ENCODE peak calls at places on chromosomes 7 and 10, in four cellular contexts. X is GM12878, P is sigmoid colon, U is suprapubic skin. E is an unnamed sample.

GRCh38 chr10:29613791-29614190 is 21.0 kb downstream of the SVIL start:
- DNase-seq in U (no peak), P (no peak), X (no peak), E (no peak)

GRCh38 chr10:45395554-45395953 is 21.5 kb downstream of the ALOX5 start:
- DNase-seq in P (no peak), U (no peak), X (no peak), E (no peak)

GRCh38 chr7:36811807-36812206 is 87.5 kb upstream of the AOAH start:
- DNase-seq in P (no peak), X (no peak), U (no peak), E (no peak)

GRCh38 chr7:38873433-38873832 is 35.6 kb downstream of the VPS41 start:
- DNase-seq in X (no peak), P (no peak), U (no peak), E (no peak)

GRCh38 chr10:62818426-62819011 is 2.4 kb upstream of the EGR2 start:
- DNase-seq in X (no peak), P (no peak), U (no peak), E (no peak)

GRCh38 chr7:140631602-140632001 is 9.0 kb downstream of the DENND2A start:
- DNase-seq in P (peak; percentile 70), U (no peak), X (no peak), E (no peak)

GRCh38 chr10:103578782-103579382 is 85.4 kb downstream of the NEURL1 start:
- DNase-seq in P (no peak), X (no peak), U (no peak), E (no peak)

GRCh38 chr10:94052901-94053638 is 59.3 kb downstream of the PLCE1 start:
- DNase-seq in X (no peak), U (no peak), P (no peak), E (no peak)

GRCh38 chr7:33040803-33041516 is 21.6 kb downstream of the NT5C3A start:
- DNase-seq in P (no peak), X (peak; percentile 89), U (no peak), E (no peak)

GRCh38 chr10:133292919-133293809 is 15.5 kb downstream of the TUBGCP2 start:
- DNase-seq in P (no peak), X (no peak), U (no peak), E (no peak)

GRCh38 chr7:95547356-95547755 is 49.0 kb downstream of the PDK4 start:
- DNase-seq in X (no peak), P (no peak), U (no peak), E (no peak)

GRCh38 chr10:46549171-46550075 is 7.0 kb downstream of the GPRIN2 start:
- DNase-seq in X (no peak), P (peak; percentile 68), U (peak; percentile 71), E (no peak)

GRCh38 chr7:30674420-30674819 is 7.8 kb downstream of the CRHR2 start:
- DNase-seq in P (no peak), U (no peak), X (no peak), E (no peak)

GRCh38 chr7:2301510-2301860 is 12.8 kb downstream of the SNX8 start:
- DNase-seq in X (no peak), U (no peak), P (no peak), E (no peak)

GRCh38 chr7:117285821-117286220 is 37.0 kb downstream of the WNT2 start:
- DNase-seq in P (no peak), X (no peak), U (no peak), E (peak; percentile 68)

GRCh38 chr7:106056513-106057203 is 55.5 kb downstream of the SYPL1 start:
- DNase-seq in X (no peak), P (peak; percentile 90), U (no peak), E (no peak)

GRCh38 chr7:138981332-138982203 is at the start of gene KIAA1549:
- DNase-seq in X (no peak), U (no peak), P (peak; percentile 70), E (no peak)

GRCh38 chr7:42573904-42574692 is 337.1 kb upstream of the GLI3 start:
- DNase-seq in U (no peak), P (no peak), X (no peak), E (no peak)

GRCh38 chr10:102505462-102506115 is 1.8 kb downstream of the SUFU start:
- DNase-seq in U (no peak), P (peak; percentile 55), X (no peak), E (no peak)

GRCh38 chr7:137667633-137668387 is 179.0 kb downstream of the DGKI start:
- DNase-seq in P (no peak), U (no peak), X (no peak), E (no peak)

GRCh38 chr7:1055084-1055450 is 10.7 kb downstream of the GPR146 start:
- DNase-seq in P (peak; percentile 94), X (no peak), U (peak; percentile 80), E (no peak)

GRCh38 chr10:109701583-109702215 is 221.6 kb downstream of the XPNPEP1 start:
- DNase-seq in P (no peak), X (no peak), U (no peak), E (no peak)

GRCh38 chr7:97118306-97118917 is 914 bp downstream of the SDHAF3 start:
- DNase-seq in X (no peak), U (no peak), P (no peak), E (no peak)

GRCh38 chr7:38229386-38229785 is 44.0 kb downstream of the TARP start:
- DNase-seq in P (no peak), X (no peak), U (no peak), E (no peak)

GRCh38 chr7:150407588-150408392 is 28.7 kb downstream of the ZNF775 start:
- DNase-seq in U (peak; percentile 68), X (no peak), P (peak; percentile 63), E (no peak)

GRCh38 chr7:95335093-95335492 is 10.8 kb upstream of the PON1 start:
- DNase-seq in P (no peak), X (no peak), U (no peak), E (no peak)

GRCh38 chr10:132448248-132448731 is 51.3 kb downstream of the PWWP2B start:
- DNase-seq in P (no peak), X (peak; percentile 30), U (no peak), E (no peak)

GRCh38 chr7:35015346-35015859 is 21.9 kb downstream of the DPY19L1 start:
- DNase-seq in X (no peak), P (no peak), U (no peak), E (no peak)

GRCh38 chr10:115432188-115432819 is 339.1 kb downstream of the ATRNL1 start:
- DNase-seq in P (no peak), X (no peak), U (no peak), E (no peak)

GRCh38 chr10:34768261-34768971 is 46.7 kb downstream of the PARD3 start:
- DNase-seq in X (no peak), P (peak; percentile 91), U (peak; percentile 83), E (no peak)

GRCh38 chr10:34764347-34764991 is 50.6 kb downstream of the PARD3 start:
- DNase-seq in X (no peak), U (no peak), P (no peak), E (no peak)

GRCh38 chr10:34766811-34767516 is 48.1 kb downstream of the PARD3 start:
- DNase-seq in U (no peak), P (no peak), X (no peak), E (no peak)

GRCh38 chr10:34768972-34769330 is 46.1 kb downstream of the PARD3 start:
- DNase-seq in P (no peak), U (no peak), X (no peak), E (no peak)

GRCh38 chr10:34766256-34766580 is 48.9 kb downstream of the PARD3 start:
- DNase-seq in X (no peak), U (no peak), P (no peak), E (no peak)
- TF ChIP-seq POLR2AphosphoS5 in X (no peak), U (no peak), P (no peak), E (no peak)

GRCh38 chr7:51126813-51127617 is 189.6 kb downstream of the COBL start:
- DNase-seq in X (no peak), P (no peak), U (no peak), E (peak; percentile 88)

GRCh38 chr7:51121945-51122425 is 194.6 kb downstream of the COBL start:
- DNase-seq in X (no peak), U (no peak), P (no peak), E (peak; percentile 62)

GRCh38 chr7:51126324-51126723 is 190.3 kb downstream of the COBL start:
- DNase-seq in U (no peak), X (no peak), P (no peak), E (peak; percentile 81)

GRCh38 chr7:51123322-51124021 is 193.1 kb downstream of the COBL start:
- DNase-seq in X (no peak), U (peak; percentile 70), P (no peak), E (peak; percentile 80)

GRCh38 chr7:51124321-51124720 is 192.3 kb downstream of the COBL start:
- DNase-seq in U (no peak), P (no peak), X (no peak), E (peak; percentile 85)
- TF ChIP-seq POLR2A in U (no peak), P (no peak), X (no peak), E (no peak)

GRCh38 chr7:103989785-103990775 is 622 bp upstream of the RELN start:
- DNase-seq in P (no peak), X (no peak), U (no peak), E (no peak)

GRCh38 chr7:103987455-103987854 is 2.0 kb downstream of the RELN start:
- DNase-seq in U (no peak), X (no peak), P (no peak), E (no peak)

GRCh38 chr7:103988468-103989199 is 824 bp downstream of the RELN start:
- DNase-seq in P (no peak), X (no peak), U (no peak), E (no peak)

GRCh38 chr7:103990991-103991390 is 1.5 kb upstream of the RELN start:
- DNase-seq in X (no peak), U (no peak), P (no peak), E (no peak)

DNA sequence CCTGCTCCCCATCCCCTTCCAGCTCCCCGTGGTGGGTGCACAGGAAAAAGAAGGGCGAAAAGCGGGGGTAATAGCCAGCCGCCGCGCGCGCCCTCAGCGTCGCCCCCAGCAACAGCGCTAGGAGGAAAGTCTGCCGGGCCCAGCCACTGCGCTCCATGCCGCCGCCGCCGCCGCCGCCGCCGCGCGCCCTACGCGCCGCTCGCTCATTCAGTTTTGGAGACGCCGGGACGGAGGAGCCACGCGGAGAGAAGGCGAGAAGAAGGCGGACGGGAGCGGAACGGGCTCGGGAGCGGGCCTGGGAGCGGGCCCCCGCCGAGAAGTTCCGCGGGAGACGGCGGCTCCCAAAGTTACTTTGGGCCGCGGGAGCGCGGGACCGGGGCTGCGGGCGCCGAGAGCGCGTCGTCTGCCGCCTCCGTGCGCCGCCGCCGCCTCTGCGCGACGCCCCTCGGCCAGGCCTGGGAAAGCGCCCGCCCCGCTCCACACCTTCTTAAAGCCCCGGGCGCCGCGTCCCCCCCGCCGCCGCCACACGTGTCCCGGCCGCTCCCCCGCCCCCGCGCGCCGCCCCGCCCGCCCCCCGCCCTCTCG is at the start of gene RELN:
- DNase-seq in X (no peak), U (no peak), P (no peak), E (no peak)
- TF ChIP-seq POLR2AphosphoS5 in X (no peak), U (no peak), P (no peak), E (no peak)

DNA sequence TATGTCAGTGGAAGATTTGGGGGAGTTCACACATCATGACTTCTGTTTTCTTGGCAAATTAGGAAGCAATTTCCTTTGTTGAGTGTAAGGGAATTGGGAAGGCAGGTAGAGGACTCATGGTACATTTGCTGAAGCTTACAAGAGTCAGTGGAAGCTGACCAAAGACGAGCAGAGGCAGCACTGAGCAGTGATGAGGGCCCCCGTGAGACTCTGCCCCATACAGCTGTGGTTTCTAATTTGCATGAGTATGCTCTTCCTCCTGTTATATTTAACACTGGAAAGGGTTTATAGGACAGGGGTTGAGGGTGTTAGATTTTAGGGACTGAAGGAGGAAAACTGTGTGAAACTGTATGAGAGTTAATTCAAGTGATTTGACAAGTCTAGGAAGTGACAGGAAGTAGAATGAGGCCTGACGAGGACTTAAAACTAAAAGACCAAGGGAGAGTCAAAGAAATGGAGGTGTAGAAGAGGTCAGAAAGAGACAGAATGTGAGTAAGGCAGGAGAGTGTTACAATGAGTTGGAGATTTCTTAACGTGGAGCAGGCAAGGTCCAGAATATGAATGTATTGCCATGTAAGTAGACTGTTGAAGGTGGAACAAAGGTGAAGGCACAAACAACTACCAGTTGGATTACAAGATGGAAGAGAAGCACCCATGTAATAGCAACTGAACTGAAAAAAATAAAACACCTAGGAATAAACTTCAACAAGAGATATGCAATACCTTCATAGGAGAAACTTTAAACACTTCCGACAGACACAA is 23.5 kb upstream of the MRPS17 start:
- DNase-seq in X (no peak), P (no peak), U (no peak), E (no peak)
- TF ChIP-seq POLR2A in X (no peak), P (no peak), U (no peak), E (no peak)